ENCODE peak calls at places on chromosomes 5 and 9, in six cellular contexts. Y is GM12891, X is NCI-H1436 treated with DMSO at 0.1 percent for 48 hours, N is GM20000, H is ACHN, V is HT1080. L is an unnamed sample.

GRCh38 chr9:130243015-130243881 is 22.3 kb upstream of the HMCN2 start:
- DNase-seq in Y (peak), N (peak), V (no peak), H (peak), X (no peak), L (no peak)

GRCh38 chr5:109483395-109483974 is 73.7 kb upstream of the PJA2 start:
- DNase-seq in V (no peak), H (no peak), Y (no peak), N (no peak), X (no peak), L (no peak)

GRCh38 chr5:23506329-23507236 is 826 bp upstream of the PRDM9 start:
- DNase-seq in Y (no peak), N (no peak), H (no peak), V (no peak), X (no peak), L (no peak)

GRCh38 chr5:159913481-159913880 is 2.8 kb upstream of the ADRA1B start:
- DNase-seq in Y (no peak), N (no peak), H (no peak), V (no peak), X (no peak), L (no peak)

GRCh38 chr5:72374844-72375243 is 54.7 kb downstream of the PTCD2 start:
- DNase-seq in Y (no peak), H (no peak), X (no peak), N (peak), V (no peak), L (no peak)

GRCh38 chr5:143923634-143924265 is 111.8 kb downstream of the HMHB1 start:
- DNase-seq in H (peak), N (no peak), X (no peak), V (peak), Y (peak), L (peak)

GRCh38 chr5:127863161-127863560 is 160.0 kb downstream of the CCDC192 start:
- DNase-seq in H (no peak), X (no peak), V (no peak), Y (no peak), N (no peak), L (no peak)

GRCh38 chr5:87400305-87400899 is 12.3 kb downstream of the CCNH start:
- DNase-seq in X (no peak), Y (no peak), N (peak), V (peak), H (peak), L (peak)

GRCh38 chr9:130973686-130974281 is 34.7 kb upstream of the FIBCD1 start:
- DNase-seq in H (no peak), X (no peak), V (no peak), N (no peak), Y (no peak), L (no peak)

GRCh38 chr9:83996126-83996525 is 15.5 kb downstream of the RMI1 start:
- DNase-seq in Y (no peak), H (no peak), N (no peak), X (no peak), V (no peak), L (no peak)

GRCh38 chr5:76337949-76338589 is 65.0 kb upstream of the IQGAP2 start:
- DNase-seq in V (peak), N (peak), X (no peak), H (peak), Y (peak), L (peak)

GRCh38 chr5:151406322-151406947 is 41.0 kb upstream of the SLC36A1 start:
- DNase-seq in Y (no peak), N (no peak), V (peak), X (no peak), H (peak), L (no peak)

GRCh38 chr5:137594717-137595116 is 95.6 kb upstream of the SPOCK1 start:
- DNase-seq in X (no peak), Y (no peak), N (no peak), V (no peak), H (no peak), L (no peak)

GRCh38 chr5:78927657-78928282 is 57.3 kb downstream of the ARSB start:
- DNase-seq in N (no peak), H (peak), V (peak), X (no peak), Y (no peak), L (peak)

GRCh38 chr9:84583866-84584265 is 85.7 kb upstream of the NTRK2 start:
- DNase-seq in Y (no peak), X (no peak), H (no peak), N (no peak), V (peak), L (no peak)

GRCh38 chr9:137764981-137765380 is 112.6 kb upstream of the CACNA1B start:
- DNase-seq in Y (no peak), X (no peak), N (no peak), V (no peak), H (no peak), L (no peak)

GRCh38 chr9:77421506-77422265 is 226.4 kb downstream of the GNA14 start:
- DNase-seq in H (no peak), Y (no peak), X (no peak), V (peak), N (no peak), L (no peak)

GRCh38 chr9:132946624-132947295 is 2.3 kb upstream of the TSC1 start:
- DNase-seq in X (no peak), V (peak), H (peak), Y (no peak), N (no peak), L (no peak)

GRCh38 chr5:76165029-76165428 is 81.8 kb downstream of the SV2C start:
- DNase-seq in N (no peak), H (no peak), X (no peak), Y (no peak), V (no peak), L (no peak)

GRCh38 chr5:68376931-68377330 is 161.4 kb downstream of the PIK3R1 start:
- DNase-seq in X (no peak), N (no peak), V (no peak), H (no peak), Y (no peak), L (peak)

GRCh38 chr5:173327084-173327947 is 898 bp downstream of the STC2 start:
- DNase-seq in X (no peak), Y (peak), V (peak), N (peak), H (peak), L (peak)

GRCh38 chr5:172342907-172343306 is 59.3 kb upstream of the UBTD2 start:
- DNase-seq in V (no peak), Y (no peak), H (no peak), N (no peak), X (no peak), L (no peak)

GRCh38 chr5:172403191-172403794 is 51.0 kb downstream of the SH3PXD2B start:
- DNase-seq in Y (no peak), H (no peak), V (no peak), N (no peak), X (no peak), L (no peak)

L was measured in mammary epithelial cell.